ENCODE peak calls at places on chromosomes 4 and X, in seven cellular contexts. One of them, this sample, is unnamed.

GRCh38 chr4:45241976-45242375 is 515.6 kb upstream of the GNPDA2 start:
- DNase-seq in lower lobe of right lung: no peak
- DNase-seq in fibroblast of lung: peak; percentile 0
- DNase-seq in cardiac muscle cell: peak; percentile 58
- DNase-seq in BE2C: no peak
- DNase-seq in upper lobe of left lung: no peak
- DNase-seq in GM23248: no peak
- DNase-seq in this sample: no peak

GRCh38 chr4:140720387-140721087 is 35.6 kb downstream of the TBC1D9 start:
- DNase-seq in lower lobe of right lung: no peak
- DNase-seq in fibroblast of lung: no peak
- DNase-seq in cardiac muscle cell: no peak
- DNase-seq in BE2C: no peak
- DNase-seq in upper lobe of left lung: no peak
- DNase-seq in GM23248: no peak
- DNase-seq in this sample: no peak

GRCh38 chrX:13008189-13008533 is 33.3 kb downstream of the TMSB4X start:
- DNase-seq in lower lobe of right lung: no peak
- DNase-seq in fibroblast of lung: no peak
- DNase-seq in cardiac muscle cell: no peak
- DNase-seq in BE2C: no peak
- DNase-seq in upper lobe of left lung: no peak
- DNase-seq in GM23248: no peak
- DNase-seq in this sample: no peak

GRCh38 chr4:37780444-37781133 is 45.9 kb upstream of the PGM2 start:
- DNase-seq in lower lobe of right lung: no peak
- DNase-seq in fibroblast of lung: peak; percentile 19
- DNase-seq in cardiac muscle cell: peak; percentile 58
- DNase-seq in BE2C: no peak
- DNase-seq in upper lobe of left lung: no peak
- DNase-seq in GM23248: peak; percentile 19
- DNase-seq in this sample: no peak

GRCh38 chr4:113080050-113080449 is 30.6 kb downstream of the ANK2 start:
- DNase-seq in lower lobe of right lung: no peak
- DNase-seq in fibroblast of lung: peak; percentile 11
- DNase-seq in cardiac muscle cell: peak; percentile 3
- DNase-seq in BE2C: no peak
- DNase-seq in upper lobe of left lung: no peak
- DNase-seq in GM23248: peak; percentile 66
- DNase-seq in this sample: no peak

GRCh38 chr4:187814737-187815465 is 180.7 kb upstream of the ZFP42 start:
- DNase-seq in lower lobe of right lung: no peak
- DNase-seq in fibroblast of lung: peak; percentile 4
- DNase-seq in cardiac muscle cell: peak; percentile 39
- DNase-seq in BE2C: no peak
- DNase-seq in upper lobe of left lung: no peak
- DNase-seq in GM23248: peak; percentile 2
- DNase-seq in this sample: no peak

GRCh38 chr4:71259911-71260331 is 78.9 kb upstream of the SLC4A4 start:
- DNase-seq in lower lobe of right lung: no peak
- DNase-seq in fibroblast of lung: no peak
- DNase-seq in cardiac muscle cell: no peak
- DNase-seq in BE2C: no peak
- DNase-seq in upper lobe of left lung: no peak
- DNase-seq in GM23248: no peak
- DNase-seq in this sample: no peak

GRCh38 chr4:1074077-1074476 is 39.3 kb downstream of the RNF212 start:
- DNase-seq in lower lobe of right lung: no peak
- DNase-seq in fibroblast of lung: no peak
- DNase-seq in cardiac muscle cell: no peak
- DNase-seq in BE2C: no peak
- DNase-seq in upper lobe of left lung: peak; percentile 33
- DNase-seq in GM23248: no peak
- DNase-seq in this sample: no peak

GRCh38 chrX:87338510-87338909 is 179.1 kb upstream of the KLHL4 start:
- DNase-seq in lower lobe of right lung: no peak
- DNase-seq in fibroblast of lung: peak; percentile 3
- DNase-seq in cardiac muscle cell: peak; percentile 54
- DNase-seq in BE2C: no peak
- DNase-seq in upper lobe of left lung: no peak
- DNase-seq in GM23248: peak; percentile 0
- DNase-seq in this sample: no peak

GRCh38 chr4:114263233-114263632 is 283.8 kb upstream of the ARSJ start:
- DNase-seq in lower lobe of right lung: no peak
- DNase-seq in fibroblast of lung: peak; percentile 73
- DNase-seq in cardiac muscle cell: peak; percentile 40
- DNase-seq in BE2C: no peak
- DNase-seq in upper lobe of left lung: no peak
- DNase-seq in GM23248: peak; percentile 77
- DNase-seq in this sample: no peak

GRCh38 chrX:17644001-17644400 is 93.3 kb upstream of the SCML1 start:
- DNase-seq in lower lobe of right lung: no peak
- DNase-seq in fibroblast of lung: no peak
- DNase-seq in cardiac muscle cell: no peak
- DNase-seq in BE2C: no peak
- DNase-seq in upper lobe of left lung: no peak
- DNase-seq in GM23248: no peak
- DNase-seq in this sample: no peak

GRCh38 chr4:52192697-52193096 is 141.6 kb downstream of the SPATA18 start:
- DNase-seq in lower lobe of right lung: no peak
- DNase-seq in fibroblast of lung: no peak
- DNase-seq in cardiac muscle cell: peak; percentile 15
- DNase-seq in BE2C: no peak
- DNase-seq in upper lobe of left lung: no peak
- DNase-seq in GM23248: peak; percentile 59
- DNase-seq in this sample: no peak

GRCh38 chrX:149283853-149284252 is 221.3 kb downstream of the IDS start:
- DNase-seq in lower lobe of right lung: no peak
- DNase-seq in fibroblast of lung: no peak
- DNase-seq in cardiac muscle cell: no peak
- DNase-seq in BE2C: no peak
- DNase-seq in upper lobe of left lung: no peak
- DNase-seq in GM23248: no peak
- DNase-seq in this sample: no peak

GRCh38 chr4:48109413-48110263 is 24.4 kb downstream of the TXK start:
- DNase-seq in lower lobe of right lung: no peak
- DNase-seq in fibroblast of lung: peak; percentile 42
- DNase-seq in cardiac muscle cell: peak; percentile 48
- DNase-seq in BE2C: no peak
- DNase-seq in upper lobe of left lung: no peak
- DNase-seq in GM23248: peak; percentile 58
- DNase-seq in this sample: no peak

GRCh38 chr4:3303840-3304715 is 11.3 kb downstream of the RGS12 start:
- DNase-seq in lower lobe of right lung: no peak
- DNase-seq in fibroblast of lung: no peak
- DNase-seq in cardiac muscle cell: no peak
- DNase-seq in BE2C: peak; percentile 17
- DNase-seq in upper lobe of left lung: no peak
- DNase-seq in GM23248: no peak
- DNase-seq in this sample: no peak

DNA sequence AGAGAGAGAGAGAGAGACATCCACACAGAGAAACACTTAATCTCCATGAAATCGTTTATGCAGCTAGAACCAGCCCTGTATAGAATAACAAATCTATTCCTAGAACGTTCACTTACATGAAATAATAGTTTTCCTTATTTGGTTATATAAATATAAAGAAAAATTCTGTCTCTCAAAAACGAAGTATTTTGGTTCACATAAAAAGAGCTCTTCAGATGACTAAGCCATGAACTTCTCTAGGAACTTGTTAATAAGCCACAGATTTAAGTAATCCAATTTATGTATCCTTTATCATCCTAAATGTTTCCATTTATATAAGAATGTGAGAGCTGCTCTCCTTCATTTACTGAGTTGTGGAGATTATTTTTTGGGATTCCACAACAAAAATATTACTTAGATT is 1315.0 kb upstream of the PCDH7 start:
- DNase-seq in lower lobe of right lung: no peak
- DNase-seq in fibroblast of lung: peak; percentile 12
- DNase-seq in cardiac muscle cell: no peak
- DNase-seq in BE2C: no peak
- DNase-seq in upper lobe of left lung: no peak
- DNase-seq in GM23248: no peak
- DNase-seq in this sample: no peak
- H3K9me3 ChIP-seq in lower lobe of right lung: no peaks in the 10 kb centered on the region
- H3K9me3 ChIP-seq in fibroblast of lung: no peaks in the 10 kb centered on the region
- H3K9me3 ChIP-seq in cardiac muscle cell: no peaks in the 10 kb centered on the region
- H3K9me3 ChIP-seq in BE2C: no peaks in the 10 kb centered on the region
- H3K9me3 ChIP-seq in upper lobe of left lung: no peaks in the 10 kb centered on the region
- H3K9me3 ChIP-seq in GM23248: no peaks in the 10 kb centered on the region
- H3K9me3 ChIP-seq in this sample: no peaks in the 10 kb centered on the region

GRCh38 chrX:53195401-53195800 is 29.6 kb downstream of the KDM5C start:
- DNase-seq in lower lobe of right lung: no peak
- DNase-seq in fibroblast of lung: no peak
- DNase-seq in cardiac muscle cell: no peak
- DNase-seq in BE2C: no peak
- DNase-seq in upper lobe of left lung: no peak
- DNase-seq in GM23248: peak; percentile 24
- DNase-seq in this sample: no peak
- H3K36me3 ChIP-seq in lower lobe of right lung: peaks cover 91% of the 10 kb centered on the region
- H3K36me3 ChIP-seq in fibroblast of lung: peaks cover 34% of the 10 kb centered on the region
- H3K36me3 ChIP-seq in cardiac muscle cell: peaks cover 67% of the 10 kb centered on the region
- H3K36me3 ChIP-seq in BE2C: peaks cover 49% of the 10 kb centered on the region
- H3K36me3 ChIP-seq in upper lobe of left lung: peaks cover 24% of the 10 kb centered on the region
- H3K36me3 ChIP-seq in GM23248: no peaks in the 10 kb centered on the region
- H3K36me3 ChIP-seq in this sample: peaks cover 78% of the 10 kb centered on the region

GRCh38 chr4:80306255-80306654 is 29.3 kb upstream of the CFAP299 start:
- DNase-seq in lower lobe of right lung: no peak
- DNase-seq in fibroblast of lung: peak; percentile 77
- DNase-seq in cardiac muscle cell: no peak
- DNase-seq in BE2C: no peak
- DNase-seq in upper lobe of left lung: no peak
- DNase-seq in GM23248: peak; percentile 66
- DNase-seq in this sample: no peak

GRCh38 chr4:80307774-80308465 is 27.6 kb upstream of the CFAP299 start:
- DNase-seq in lower lobe of right lung: no peak
- DNase-seq in fibroblast of lung: peak; percentile 87
- DNase-seq in cardiac muscle cell: peak; percentile 54
- DNase-seq in BE2C: no peak
- DNase-seq in upper lobe of left lung: no peak
- DNase-seq in GM23248: peak; percentile 86
- DNase-seq in this sample: no peak

GRCh38 chr4:80305466-80305865 is 30.1 kb upstream of the CFAP299 start:
- DNase-seq in lower lobe of right lung: no peak
- DNase-seq in fibroblast of lung: peak; percentile 88
- DNase-seq in cardiac muscle cell: no peak
- DNase-seq in BE2C: no peak
- DNase-seq in upper lobe of left lung: no peak
- DNase-seq in GM23248: peak; percentile 91
- DNase-seq in this sample: no peak

GRCh38 chr4:80308466-80308822 is 27.1 kb upstream of the CFAP299 start:
- DNase-seq in lower lobe of right lung: no peak
- DNase-seq in fibroblast of lung: no peak
- DNase-seq in cardiac muscle cell: no peak
- DNase-seq in BE2C: no peak
- DNase-seq in upper lobe of left lung: no peak
- DNase-seq in GM23248: peak; percentile 20
- DNase-seq in this sample: no peak

DNA sequence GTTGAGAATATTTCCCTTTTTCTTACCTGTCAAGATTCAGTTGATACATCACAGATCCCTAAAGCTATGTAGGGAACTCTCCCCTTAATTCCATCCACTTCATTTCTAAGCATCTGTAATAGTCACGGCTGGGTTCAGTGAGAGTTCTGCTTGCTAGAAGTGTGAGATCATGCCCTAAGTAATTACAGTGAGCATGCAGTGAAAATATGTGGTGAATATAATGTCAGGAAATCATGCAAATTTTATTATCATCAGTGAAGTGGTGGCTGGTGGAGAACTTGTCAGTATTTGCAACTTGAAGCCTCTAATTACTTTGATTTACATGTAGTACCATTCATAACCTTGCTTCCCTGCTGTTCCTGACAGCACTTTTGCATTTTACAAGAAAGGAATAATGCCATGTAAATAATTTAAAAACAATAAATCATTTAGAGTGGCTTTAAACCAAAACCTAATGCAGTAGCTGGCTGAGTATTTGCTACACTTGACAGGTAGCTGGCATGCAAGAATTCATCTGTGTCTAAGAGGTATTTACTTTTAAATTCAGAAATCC is 28.3 kb upstream of the CFAP299 start:
- DNase-seq in lower lobe of right lung: no peak
- DNase-seq in fibroblast of lung: peak; percentile 88
- DNase-seq in cardiac muscle cell: peak; percentile 18
- DNase-seq in BE2C: no peak
- DNase-seq in upper lobe of left lung: no peak
- DNase-seq in GM23248: peak; percentile 83
- DNase-seq in this sample: no peak
- H3K9me3 ChIP-seq in lower lobe of right lung: no peaks in the 10 kb centered on the region
- H3K9me3 ChIP-seq in fibroblast of lung: no peaks in the 10 kb centered on the region
- H3K9me3 ChIP-seq in cardiac muscle cell: no peaks in the 10 kb centered on the region
- H3K9me3 ChIP-seq in BE2C: no peaks in the 10 kb centered on the region
- H3K9me3 ChIP-seq in upper lobe of left lung: no peaks in the 10 kb centered on the region
- H3K9me3 ChIP-seq in GM23248: no peaks in the 10 kb centered on the region
- H3K9me3 ChIP-seq in this sample: no peaks in the 10 kb centered on the region

DNA sequence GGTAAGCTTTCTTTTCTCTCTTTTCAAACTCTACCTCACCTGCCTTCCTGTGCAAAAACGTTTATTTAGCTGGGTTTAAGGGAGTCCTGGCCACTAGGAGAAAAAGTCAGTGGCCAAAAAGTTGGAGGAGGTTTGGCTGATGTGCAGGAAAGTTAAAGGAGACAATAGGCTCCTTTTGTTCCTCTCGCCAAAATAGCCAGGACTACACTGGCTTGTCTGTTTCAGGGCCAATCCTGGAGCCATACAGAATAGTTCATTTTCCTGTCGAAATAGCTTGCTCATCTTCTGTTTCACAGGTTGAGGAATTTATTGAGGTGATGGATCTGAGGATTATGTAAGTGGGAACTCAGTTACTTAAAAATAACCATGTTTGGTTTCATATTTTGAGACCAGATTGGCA is 423 bp downstream of the HEPH start:
- DNase-seq in lower lobe of right lung: no peak
- DNase-seq in fibroblast of lung: no peak
- DNase-seq in cardiac muscle cell: no peak
- DNase-seq in BE2C: no peak
- DNase-seq in upper lobe of left lung: no peak
- DNase-seq in GM23248: peak; percentile 40
- DNase-seq in this sample: no peak
- H3K36me3 ChIP-seq in lower lobe of right lung: no peaks in the 10 kb centered on the region
- H3K36me3 ChIP-seq in fibroblast of lung: no peaks in the 10 kb centered on the region
- H3K36me3 ChIP-seq in cardiac muscle cell: no peaks in the 10 kb centered on the region
- H3K36me3 ChIP-seq in BE2C: no peaks in the 10 kb centered on the region
- H3K36me3 ChIP-seq in upper lobe of left lung: no peaks in the 10 kb centered on the region
- H3K36me3 ChIP-seq in GM23248: no peaks in the 10 kb centered on the region
- H3K36me3 ChIP-seq in this sample: no peaks in the 10 kb centered on the region

GRCh38 chr4:15746110-15746509 is 32.0 kb upstream of the CD38 start:
- DNase-seq in lower lobe of right lung: no peak
- DNase-seq in fibroblast of lung: no peak
- DNase-seq in cardiac muscle cell: no peak
- DNase-seq in BE2C: no peak
- DNase-seq in upper lobe of left lung: no peak
- DNase-seq in GM23248: no peak
- DNase-seq in this sample: no peak
- H3K9me3 ChIP-seq in lower lobe of right lung: peaks cover 5% of the 10 kb centered on the region
- H3K9me3 ChIP-seq in fibroblast of lung: no peaks in the 10 kb centered on the region
- H3K9me3 ChIP-seq in cardiac muscle cell: no peaks in the 10 kb centered on the region
- H3K9me3 ChIP-seq in BE2C: no peaks in the 10 kb centered on the region
- H3K9me3 ChIP-seq in upper lobe of left lung: peaks cover 9% of the 10 kb centered on the region
- H3K9me3 ChIP-seq in GM23248: no peaks in the 10 kb centered on the region
- H3K9me3 ChIP-seq in this sample: no peaks in the 10 kb centered on the region